ENCODE peak calls at places on chromosomes 12 and 14, in ten cellular contexts. U is mucosa of descending colon, I is PC-3, E is cardiac muscle cell, K is tibial nerve, T is colonic mucosa, N is uterus, V is body of pancreas, P is fibroblast of mammary gland, Y is A549. A is an unnamed sample.

GRCh38 chr12:100901266-100901665 is 106.7 kb downstream of the ANO4 start:
- DNase-seq in U (no peak), I (no peak), E (no peak), K (no peak), T (no peak), N (no peak), V (no peak), P (no peak), Y (no peak), A (no peak)

GRCh38 chr14:105419305-105420091 is at the start of gene MTA1:
- DNase-seq in U (peak; percentile 73), I (peak; percentile 37), E (peak; percentile 75), K (no peak), T (peak; percentile 65), N (no peak), V (peak; percentile 65), P (no peak), Y (no peak), A (no peak)

GRCh38 chr14:41805633-41806032 is 199.0 kb downstream of the LRFN5 start:
- DNase-seq in U (no peak), I (no peak), E (no peak), K (no peak), T (no peak), N (no peak), V (no peak), P (peak; percentile 4), Y (no peak), A (no peak)

GRCh38 chr12:64724201-64724745 is 34.9 kb downstream of the GNS start:
- DNase-seq in U (no peak), I (no peak), E (no peak), K (no peak), T (no peak), N (no peak), V (no peak), P (no peak), Y (no peak), A (no peak)

GRCh38 chr12:3122841-3123678 is 45.9 kb downstream of the TSPAN9 start:
- DNase-seq in U (no peak), I (peak; percentile 74), E (no peak), K (peak; percentile 14), T (no peak), N (no peak), V (no peak), P (peak; percentile 81), Y (no peak), A (peak; percentile 81)

GRCh38 chr12:49975370-49975761 is 2.6 kb downstream of the AQP6 start:
- DNase-seq in U (no peak), I (no peak), E (peak; percentile 60), K (no peak), T (no peak), N (no peak), V (no peak), P (no peak), Y (no peak), A (no peak)

GRCh38 chr12:26614217-26614616 is 218.8 kb downstream of the ITPR2 start:
- DNase-seq in U (peak; percentile 47), I (peak; percentile 56), E (peak; percentile 27), K (no peak), T (peak; percentile 25), N (peak; percentile 35), V (peak; percentile 32), P (peak; percentile 35), Y (peak; percentile 49), A (no peak)

GRCh38 chr12:29547151-29547561 is 49.7 kb upstream of the OVCH1 start:
- DNase-seq in U (no peak), I (peak; percentile 78), E (no peak), K (no peak), T (no peak), N (no peak), V (no peak), P (peak; percentile 82), Y (no peak), A (peak; percentile 40)

GRCh38 chr12:52473738-52474137 is at the start of gene KRT6C:
- DNase-seq in U (no peak), I (peak; percentile 4), E (no peak), K (no peak), T (no peak), N (no peak), V (no peak), P (no peak), Y (no peak), A (no peak)

GRCh38 chr12:108704527-108704926 is 26.8 kb downstream of the CORO1C start:
- DNase-seq in U (no peak), I (no peak), E (no peak), K (no peak), T (no peak), N (no peak), V (peak; percentile 13), P (no peak), Y (no peak), A (no peak)

GRCh38 chr12:21551811-21552469 is 25.8 kb downstream of the SPX start:
- DNase-seq in U (no peak), I (no peak), E (no peak), K (no peak), T (no peak), N (no peak), V (no peak), P (no peak), Y (no peak), A (no peak)

GRCh38 chr12:92560713-92561542 is 141.9 kb upstream of the PLEKHG7 start:
- DNase-seq in U (no peak), I (no peak), E (no peak), K (no peak), T (no peak), N (no peak), V (no peak), P (no peak), Y (no peak), A (no peak)
- TF ChIP-seq CTCF in U (no peak), I (no peak), E (no peak), K (no peak), T (no peak), N (no peak), V (no peak), P (no peak), Y (no peak), A (no peak)

GRCh38 chr12:48185181-48185919 is 1.9 kb downstream of the CCDC184 start:
- DNase-seq in U (no peak), I (no peak), E (no peak), K (no peak), T (no peak), N (no peak), V (no peak), P (no peak), Y (no peak), A (no peak)

GRCh38 chr12:48182659-48183058 is 785 bp upstream of the CCDC184 start:
- DNase-seq in U (no peak), I (no peak), E (no peak), K (no peak), T (no peak), N (no peak), V (no peak), P (no peak), Y (no peak), A (no peak)

GRCh38 chr12:48183091-48183875 is at the start of gene CCDC184:
- DNase-seq in U (peak; percentile 63), I (peak; percentile 15), E (peak; percentile 62), K (peak; percentile 55), T (peak; percentile 70), N (peak; percentile 66), V (peak; percentile 60), P (peak; percentile 71), Y (peak; percentile 90), A (peak; percentile 80)

GRCh38 chr12:48183876-48184548 is 568 bp downstream of the CCDC184 start:
- DNase-seq in U (peak; percentile 35), I (no peak), E (no peak), K (no peak), T (no peak), N (peak; percentile 17), V (peak; percentile 9), P (no peak), Y (no peak), A (no peak)

DNA sequence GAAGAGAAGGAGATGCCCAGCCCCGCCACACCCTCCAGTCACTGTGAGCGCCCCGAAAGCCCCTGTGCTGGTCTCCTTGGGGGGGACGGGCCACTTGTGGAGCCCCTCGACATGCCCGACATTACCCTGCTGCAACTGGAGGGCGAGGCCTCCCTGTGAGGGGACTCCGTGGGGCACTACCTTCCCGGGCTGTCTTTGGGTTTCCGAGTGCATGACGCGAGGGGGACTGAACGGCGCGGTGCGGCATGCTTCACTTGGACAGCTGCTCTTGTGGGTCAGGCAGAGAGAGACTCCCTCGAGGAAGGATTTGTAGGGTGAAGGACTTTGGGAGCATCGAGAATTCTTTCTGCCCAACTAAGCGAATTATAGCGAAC is 1.1 kb downstream of the CCDC184 start:
- DNase-seq in U (no peak), I (no peak), E (no peak), K (no peak), T (no peak), N (no peak), V (no peak), P (no peak), Y (no peak), A (no peak)
- H3K4me3 ChIP-seq in U (no peak overlapping the region), I (no peak overlapping the region), E (no peak overlapping the region), K (peak overlapping the region; percentile 76), T (peak overlapping the region; percentile 44), N (peak overlapping the region; percentile 56), V (no peak overlapping the region), P (no peak overlapping the region), Y (no peak overlapping the region), A (no peak overlapping the region)

GRCh38 chr12:14751987-14752386 is 51.3 kb downstream of the WBP11 start:
- DNase-seq in U (no peak), I (peak; percentile 34), E (no peak), K (no peak), T (no peak), N (no peak), V (no peak), P (no peak), Y (no peak), A (no peak)
- TF ChIP-seq CTCF in U (no peak), I (no peak), E (no peak), K (no peak), T (no peak), N (no peak), V (no peak), P (no peak), Y (no peak), A (no peak)

GRCh38 chr14:33567736-33568124 is 383.1 kb downstream of the EGLN3 start:
- DNase-seq in U (no peak), I (peak; percentile 28), E (no peak), K (no peak), T (no peak), N (no peak), V (no peak), P (no peak), Y (no peak), A (peak; percentile 81)

GRCh38 chr14:33568935-33569579 is 381.8 kb downstream of the EGLN3 start:
- DNase-seq in U (no peak), I (peak; percentile 56), E (no peak), K (no peak), T (no peak), N (no peak), V (no peak), P (no peak), Y (no peak), A (peak; percentile 56)

GRCh38 chr14:33564774-33565630 is 385.9 kb downstream of the EGLN3 start:
- DNase-seq in U (no peak), I (peak; percentile 82), E (no peak), K (no peak), T (no peak), N (no peak), V (no peak), P (peak; percentile 41), Y (no peak), A (peak; percentile 86)

GRCh38 chr14:33566082-33566481 is 384.8 kb downstream of the EGLN3 start:
- DNase-seq in U (no peak), I (no peak), E (no peak), K (no peak), T (no peak), N (no peak), V (no peak), P (no peak), Y (no peak), A (no peak)

GRCh38 chr14:33567003-33567735 is 383.7 kb downstream of the EGLN3 start:
- DNase-seq in U (no peak), I (peak; percentile 21), E (no peak), K (no peak), T (no peak), N (no peak), V (no peak), P (no peak), Y (no peak), A (no peak)
- H3K4me3 ChIP-seq in U (no peak overlapping the region), I (no peak overlapping the region), E (no peak overlapping the region), K (no peak overlapping the region), T (no peak overlapping the region), N (no peak overlapping the region), V (no peak overlapping the region), P (no peak overlapping the region), Y (no peak overlapping the region), A (no peak overlapping the region)

A was measured in astrocyte of the spinal cord.